ENCODE peak calls at places on chromosomes 6 and 20, in seven cellular contexts. One of them, this sample, is unnamed.

GRCh38 chr6:157427969-157428368 is 47.0 kb downstream of the ZDHHC14 start:
- DNase-seq in GM10248: no peak
- DNase-seq in stimulated activated naive CD4-positive, alpha-beta T cell: no peak
- DNase-seq in globus pallidus: no peak
- DNase-seq in hippocampal formation: no peak
- DNase-seq in activated CD4-positive, alpha-beta T cell treated with anti-CD3 and anti-CD28 coated beads, Interleukin-2, amount 50 U/mL, for 48 hours: no peak
- DNase-seq in HT-29: no peak
- DNase-seq in this sample: no peak

GRCh38 chr6:169453221-169453620 is 199.6 kb upstream of the THBS2 start:
- DNase-seq in GM10248: no peak
- DNase-seq in stimulated activated naive CD4-positive, alpha-beta T cell: no peak
- DNase-seq in globus pallidus: no peak
- DNase-seq in hippocampal formation: no peak
- DNase-seq in activated CD4-positive, alpha-beta T cell treated with anti-CD3 and anti-CD28 coated beads, Interleukin-2, amount 50 U/mL, for 48 hours: no peak
- DNase-seq in HT-29: no peak
- DNase-seq in this sample: no peak

GRCh38 chr6:40325791-40326190 is 261.4 kb downstream of the LRFN2 start:
- DNase-seq in GM10248: no peak
- DNase-seq in stimulated activated naive CD4-positive, alpha-beta T cell: no peak
- DNase-seq in globus pallidus: no peak
- DNase-seq in hippocampal formation: no peak
- DNase-seq in activated CD4-positive, alpha-beta T cell treated with anti-CD3 and anti-CD28 coated beads, Interleukin-2, amount 50 U/mL, for 48 hours: no peak
- DNase-seq in HT-29: no peak
- DNase-seq in this sample: no peak

GRCh38 chr20:37223053-37223452 is 38.6 kb downstream of the GHRH start:
- DNase-seq in GM10248: peak
- DNase-seq in stimulated activated naive CD4-positive, alpha-beta T cell: no peak
- DNase-seq in globus pallidus: peak
- DNase-seq in hippocampal formation: no peak
- DNase-seq in activated CD4-positive, alpha-beta T cell treated with anti-CD3 and anti-CD28 coated beads, Interleukin-2, amount 50 U/mL, for 48 hours: no peak
- DNase-seq in HT-29: no peak
- DNase-seq in this sample: no peak

GRCh38 chr6:49088631-49089030 is 374.4 kb downstream of the MMUT start:
- DNase-seq in GM10248: no peak
- DNase-seq in stimulated activated naive CD4-positive, alpha-beta T cell: no peak
- DNase-seq in globus pallidus: no peak
- DNase-seq in hippocampal formation: no peak
- DNase-seq in activated CD4-positive, alpha-beta T cell treated with anti-CD3 and anti-CD28 coated beads, Interleukin-2, amount 50 U/mL, for 48 hours: no peak
- DNase-seq in HT-29: no peak
- DNase-seq in this sample: no peak

GRCh38 chr20:53774487-53775203 is 181.0 kb upstream of the ZNF217 start:
- DNase-seq in GM10248: no peak
- DNase-seq in stimulated activated naive CD4-positive, alpha-beta T cell: no peak
- DNase-seq in globus pallidus: no peak
- DNase-seq in hippocampal formation: no peak
- DNase-seq in activated CD4-positive, alpha-beta T cell treated with anti-CD3 and anti-CD28 coated beads, Interleukin-2, amount 50 U/mL, for 48 hours: no peak
- DNase-seq in HT-29: peak
- DNase-seq in this sample: no peak

GRCh38 chr6:51350308-51350904 is 531.7 kb downstream of the TFAP2B start:
- DNase-seq in GM10248: peak
- DNase-seq in stimulated activated naive CD4-positive, alpha-beta T cell: no peak
- DNase-seq in globus pallidus: peak
- DNase-seq in hippocampal formation: no peak
- DNase-seq in activated CD4-positive, alpha-beta T cell treated with anti-CD3 and anti-CD28 coated beads, Interleukin-2, amount 50 U/mL, for 48 hours: no peak
- DNase-seq in HT-29: peak
- DNase-seq in this sample: no peak

GRCh38 chr6:54729716-54730115 is 116.9 kb upstream of the FAM83B start:
- DNase-seq in GM10248: no peak
- DNase-seq in stimulated activated naive CD4-positive, alpha-beta T cell: no peak
- DNase-seq in globus pallidus: no peak
- DNase-seq in hippocampal formation: no peak
- DNase-seq in activated CD4-positive, alpha-beta T cell treated with anti-CD3 and anti-CD28 coated beads, Interleukin-2, amount 50 U/mL, for 48 hours: no peak
- DNase-seq in HT-29: no peak
- DNase-seq in this sample: no peak

GRCh38 chr6:29502181-29502580 is 14.4 kb upstream of the MAS1L start:
- DNase-seq in GM10248: no peak
- DNase-seq in stimulated activated naive CD4-positive, alpha-beta T cell: no peak
- DNase-seq in globus pallidus: no peak
- DNase-seq in hippocampal formation: no peak
- DNase-seq in activated CD4-positive, alpha-beta T cell treated with anti-CD3 and anti-CD28 coated beads, Interleukin-2, amount 50 U/mL, for 48 hours: no peak
- DNase-seq in HT-29: no peak
- DNase-seq in this sample: no peak

GRCh38 chr6:49565855-49566254 is 15.4 kb downstream of the C6orf141 start:
- DNase-seq in GM10248: no peak
- DNase-seq in stimulated activated naive CD4-positive, alpha-beta T cell: no peak
- DNase-seq in globus pallidus: no peak
- DNase-seq in hippocampal formation: no peak
- DNase-seq in activated CD4-positive, alpha-beta T cell treated with anti-CD3 and anti-CD28 coated beads, Interleukin-2, amount 50 U/mL, for 48 hours: no peak
- DNase-seq in HT-29: peak
- DNase-seq in this sample: no peak

GRCh38 chr20:34736106-34736505 is 32.0 kb downstream of the TP53INP2 start:
- DNase-seq in GM10248: no peak
- DNase-seq in stimulated activated naive CD4-positive, alpha-beta T cell: no peak
- DNase-seq in globus pallidus: no peak
- DNase-seq in hippocampal formation: no peak
- DNase-seq in activated CD4-positive, alpha-beta T cell treated with anti-CD3 and anti-CD28 coated beads, Interleukin-2, amount 50 U/mL, for 48 hours: no peak
- DNase-seq in HT-29: no peak
- DNase-seq in this sample: no peak

GRCh38 chr6:137181876-137182653 is 8.6 kb upstream of the IL22RA2 start:
- DNase-seq in GM10248: no peak
- DNase-seq in stimulated activated naive CD4-positive, alpha-beta T cell: no peak
- DNase-seq in globus pallidus: no peak
- DNase-seq in hippocampal formation: no peak
- DNase-seq in activated CD4-positive, alpha-beta T cell treated with anti-CD3 and anti-CD28 coated beads, Interleukin-2, amount 50 U/mL, for 48 hours: no peak
- DNase-seq in HT-29: no peak
- DNase-seq in this sample: no peak

GRCh38 chr20:5073154-5074049 is 46.4 kb downstream of the PCNA start:
- DNase-seq in GM10248: no peak
- DNase-seq in stimulated activated naive CD4-positive, alpha-beta T cell: no peak
- DNase-seq in globus pallidus: peak
- DNase-seq in hippocampal formation: peak
- DNase-seq in activated CD4-positive, alpha-beta T cell treated with anti-CD3 and anti-CD28 coated beads, Interleukin-2, amount 50 U/mL, for 48 hours: no peak
- DNase-seq in HT-29: peak
- DNase-seq in this sample: no peak

GRCh38 chr6:27592481-27593199 is 119.7 kb upstream of the ZNF184 start:
- DNase-seq in GM10248: peak
- DNase-seq in stimulated activated naive CD4-positive, alpha-beta T cell: no peak
- DNase-seq in globus pallidus: no peak
- DNase-seq in hippocampal formation: no peak
- DNase-seq in activated CD4-positive, alpha-beta T cell treated with anti-CD3 and anti-CD28 coated beads, Interleukin-2, amount 50 U/mL, for 48 hours: peak
- DNase-seq in HT-29: peak
- DNase-seq in this sample: no peak

GRCh38 chr6:127513425-127513824 is 5.7 kb downstream of the MTCL3 start:
- DNase-seq in GM10248: no peak
- DNase-seq in stimulated activated naive CD4-positive, alpha-beta T cell: no peak
- DNase-seq in globus pallidus: no peak
- DNase-seq in hippocampal formation: no peak
- DNase-seq in activated CD4-positive, alpha-beta T cell treated with anti-CD3 and anti-CD28 coated beads, Interleukin-2, amount 50 U/mL, for 48 hours: no peak
- DNase-seq in HT-29: no peak
- DNase-seq in this sample: no peak

This sample was measured in NCI-H187.